ENCODE peak calls at places on chromosome 18, in five cellular contexts. F, W, R, C and P are unnamed samples.

GRCh38 chr18:11119550-11119949 is 29.8 kb downstream of the PIEZO2 start:
- DNase-seq in F (no peak), W (no peak), R (no peak), C (no peak), P (no peak)

GRCh38 chr18:23207191-23207955 is 72.1 kb downstream of the CABLES1 start:
- DNase-seq in F (no peak), W (no peak), R (peak), C (no peak), P (no peak)

GRCh38 chr18:48973731-48974130 is 23.0 kb upstream of the SMAD7 start:
- DNase-seq in F (no peak), W (no peak), R (no peak), C (no peak), P (no peak)

GRCh38 chr18:11994346-11994707 is 13.0 kb downstream of the IMPA2 start:
- DNase-seq in F (peak), W (peak), R (peak), C (peak), P (peak)

GRCh38 chr18:69916412-69916811 is 31.3 kb downstream of the CD226 start:
- DNase-seq in F (no peak), W (no peak), R (peak), C (no peak), P (no peak)

GRCh38 chr18:79528296-79528695 is 132.6 kb downstream of the NFATC1 start:
- DNase-seq in F (peak), W (no peak), R (no peak), C (no peak), P (peak)

GRCh38 chr18:2606335-2606734 is 35.0 kb downstream of the NDC80 start:
- DNase-seq in F (no peak), W (no peak), R (no peak), C (no peak), P (no peak)

GRCh38 chr18:36539674-36540073 is 242.2 kb downstream of the FHOD3 start:
- DNase-seq in F (no peak), W (no peak), R (no peak), C (no peak), P (no peak)

GRCh38 chr18:72427721-72428120 is 116.4 kb downstream of the CBLN2 start:
- DNase-seq in F (no peak), W (no peak), R (no peak), C (no peak), P (no peak)

GRCh38 chr18:5543854-5544389 is at the start of gene EPB41L3:
- DNase-seq in F (peak), W (peak), R (no peak), C (peak), P (peak)

GRCh38 chr18:10751711-10752110 is 225.9 kb downstream of the NAPG start:
- DNase-seq in F (no peak), W (no peak), R (no peak), C (no peak), P (no peak)

GRCh38 chr18:69367104-69367503 is 33.6 kb upstream of the DOK6 start:
- DNase-seq in F (no peak), W (no peak), R (no peak), C (no peak), P (no peak)

GRCh38 chr18:41862921-41863320 is 92.1 kb upstream of the PIK3C3 start:
- DNase-seq in F (no peak), W (no peak), R (no peak), C (no peak), P (no peak)

GRCh38 chr18:1653873-1654272 is 749.2 kb downstream of the ADCYAP1 start:
- DNase-seq in F (no peak), W (no peak), R (no peak), C (no peak), P (no peak)

GRCh38 chr18:43574974-43575373 is 297.7 kb upstream of the SYT4 start:
- DNase-seq in F (no peak), W (no peak), R (no peak), C (no peak), P (no peak)

GRCh38 chr18:43572165-43572564 is 294.9 kb upstream of the SYT4 start:
- DNase-seq in F (no peak), W (no peak), R (no peak), C (no peak), P (no peak)

GRCh38 chr18:43570593-43570992 is 293.3 kb upstream of the SYT4 start:
- DNase-seq in F (no peak), W (no peak), R (no peak), C (no peak), P (no peak)

GRCh38 chr18:43571078-43571689 is 293.9 kb upstream of the SYT4 start:
- DNase-seq in F (no peak), W (no peak), R (peak), C (no peak), P (no peak)
- H3K4me3 ChIP-seq in F (no peak), W (no peak), R (no peak), C (no peak), P (no peak)

DNA sequence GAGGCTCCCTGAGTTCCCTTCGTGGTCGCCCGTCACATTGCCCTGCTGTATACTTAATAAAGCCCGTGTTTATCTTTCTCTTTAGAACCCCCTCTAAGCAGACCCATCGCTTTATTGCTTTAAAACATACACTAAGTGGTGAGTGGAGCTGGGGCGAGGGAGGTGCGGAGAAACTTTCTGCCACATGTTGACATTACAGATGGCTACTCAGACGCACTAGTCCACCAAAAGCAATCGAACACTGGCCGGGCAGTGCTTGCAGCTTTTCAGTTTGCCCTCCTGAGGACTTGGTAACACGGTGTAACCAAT is 859 bp upstream of the COLEC12 start:
- DNase-seq in F (no peak), W (no peak), R (no peak), C (no peak), P (no peak)
- H3K27ac ChIP-seq in F (no peak), W (no peak), R (no peak), C (no peak), P (no peak)

GRCh38 chr18:56890632-56891031 is 239.5 kb downstream of the WDR7 start:
- DNase-seq in F (no peak), W (no peak), R (peak), C (no peak), P (no peak)

GRCh38 chr18:56888978-56889377 is 237.8 kb downstream of the WDR7 start:
- DNase-seq in F (no peak), W (no peak), R (no peak), C (no peak), P (no peak)

GRCh38 chr18:56891870-56892269 is 240.7 kb downstream of the WDR7 start:
- DNase-seq in F (no peak), W (no peak), R (no peak), C (no peak), P (no peak)

GRCh38 chr18:56889621-56890020 is 238.5 kb downstream of the WDR7 start:
- DNase-seq in F (no peak), W (no peak), R (no peak), C (no peak), P (no peak)

GRCh38 chr18:56891116-56891515 is 240.0 kb downstream of the WDR7 start:
- DNase-seq in F (no peak), W (no peak), R (no peak), C (no peak), P (no peak)
- H3K4me3 ChIP-seq in F (no peak), W (no peak), R (no peak), C (no peak), P (no peak)

GRCh38 chr18:54263904-54264336 is 5.4 kb upstream of the POLI start:
- DNase-seq in F (no peak), W (no peak), R (no peak), C (no peak), P (no peak)
- H3K27ac ChIP-seq in F (no peak), W (no peak), R (no peak), C (no peak), P (peak)

DNA sequence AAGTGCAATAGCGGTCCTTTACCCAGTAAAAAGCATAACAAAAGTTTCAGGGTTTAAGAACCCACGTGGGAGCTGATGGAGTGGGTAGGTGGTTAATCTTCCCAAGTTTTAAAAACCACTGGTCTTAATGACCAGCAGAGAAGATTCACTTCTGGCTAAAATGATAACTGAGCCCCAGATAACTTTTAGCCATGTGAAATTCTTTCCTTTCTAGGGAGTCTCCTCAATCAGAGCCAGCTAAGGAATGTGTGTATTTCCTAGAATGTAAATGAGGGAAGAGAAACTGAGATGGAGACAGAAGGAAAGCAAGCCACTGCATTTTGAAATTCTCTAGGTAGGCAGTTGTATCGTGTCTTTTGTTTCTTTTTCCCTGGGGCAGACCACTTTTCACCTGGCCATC is 1.6 kb downstream of the COLEC12 start:
- DNase-seq in F (no peak), W (no peak), R (no peak), C (no peak), P (no peak)
- H3K4me3 ChIP-seq in F (peak), W (peak), R (peak), C (peak), P (peak)

GRCh38 chr18:27921392-27921791 is 255.5 kb downstream of the CDH2 start:
- DNase-seq in F (no peak), W (no peak), R (no peak), C (no peak), P (no peak)
- H3K27ac ChIP-seq in F (no peak), W (no peak), R (peak), C (no peak), P (no peak)

DNA sequence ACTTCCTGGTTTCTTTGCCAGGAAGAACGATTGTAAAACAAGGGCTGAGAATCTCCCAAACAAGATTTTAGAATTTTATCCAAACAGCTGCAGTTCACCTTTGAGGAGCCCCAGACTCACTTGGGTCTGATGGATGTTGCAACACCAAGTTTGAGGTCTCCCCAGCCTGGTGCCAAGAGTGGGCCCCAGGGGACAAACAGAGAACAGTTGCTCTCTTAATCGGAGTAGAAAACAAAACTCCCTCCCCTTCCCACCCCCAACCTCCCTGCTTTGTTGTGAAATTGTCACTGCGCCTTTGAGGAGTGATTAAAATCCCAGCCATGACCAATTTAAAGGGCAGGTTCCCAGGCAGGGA is 141.1 kb downstream of the BCL2 start:
- DNase-seq in F (peak), W (peak), R (no peak), C (peak), P (peak)
- H3K4me3 ChIP-seq in F (no peak), W (no peak), R (no peak), C (peak), P (no peak)

GRCh38 chr18:76977681-76978234 is 154.8 kb downstream of the MBP start:
- DNase-seq in F (no peak), W (no peak), R (no peak), C (no peak), P (no peak)
- H3K27ac ChIP-seq in F (no peak), W (no peak), R (no peak), C (no peak), P (no peak)